ENCODE peak calls at places on chromosomes 2 and 18, in nine cellular contexts. L is sigmoid colon, A is A549, G is transverse colon, R is HepG2, I is suprapubic skin, P is K562, E is stomach, U is tibial nerve. H is an unnamed sample.

GRCh38 chr2:194301946-194302345 is 1355.1 kb upstream of the SLC39A10 start:
- DNase-seq in U (no peak), E (no peak), P (no peak), G (no peak), I (no peak), R (no peak), A (no peak), L (no peak), H (no peak)

GRCh38 chr2:112342067-112342466 is 66.7 kb downstream of the ZC3H6 start:
- DNase-seq in E (no peak), L (no peak), I (no peak), G (no peak), U (no peak), R (no peak), A (no peak), P (no peak), H (no peak)

GRCh38 chr2:128064353-128064752 is 26.6 kb upstream of the UGGT1 start:
- DNase-seq in R (no peak), I (no peak), P (no peak), A (no peak), E (no peak), U (no peak), L (no peak), G (no peak), H (no peak)

GRCh38 chr18:34650121-34650545 is 60.0 kb upstream of the DTNA start:
- DNase-seq in U (no peak), A (no peak), E (no peak), G (no peak), R (no peak), P (no peak), L (no peak), I (no peak), H (no peak)

GRCh38 chr2:222450021-222450420 is 25.7 kb downstream of the SGPP2 start:
- DNase-seq in L (no peak), U (no peak), E (no peak), A (no peak), P (no peak), G (no peak), R (no peak), I (no peak), H (no peak)

GRCh38 chr18:32548688-32549087 is 78.0 kb upstream of the GAREM1 start:
- DNase-seq in I (no peak), G (no peak), E (no peak), P (no peak), U (no peak), L (no peak), R (no peak), A (no peak), H (no peak)

GRCh38 chr2:217456016-217456415 is 546.8 kb downstream of the TNS1 start:
- DNase-seq in R (no peak), P (no peak), L (no peak), G (no peak), I (no peak), A (no peak), E (no peak), U (no peak), H (no peak)

GRCh38 chr2:236874866-236875481 is 210.7 kb upstream of the COPS8 start:
- DNase-seq in U (no peak), L (no peak), I (no peak), E (no peak), A (no peak), R (no peak), P (no peak), G (no peak), H (no peak)

GRCh38 chr18:55249572-55249971 is 290.3 kb upstream of the CCDC68 start:
- DNase-seq in I (no peak), L (no peak), R (no peak), P (no peak), U (no peak), E (no peak), A (no peak), G (no peak), H (no peak)

GRCh38 chr18:55246278-55246677 is 287.0 kb upstream of the CCDC68 start:
- DNase-seq in R (no peak), E (no peak), A (no peak), P (no peak), L (no peak), I (no peak), U (no peak), G (no peak), H (no peak)

GRCh38 chr18:55250729-55251128 is 291.5 kb upstream of the CCDC68 start:
- DNase-seq in G (no peak), U (no peak), E (no peak), L (no peak), I (no peak), P (no peak), R (no peak), A (no peak), H (no peak)

GRCh38 chr18:55247032-55247431 is 287.8 kb upstream of the CCDC68 start:
- DNase-seq in R (no peak), A (no peak), L (no peak), U (no peak), I (no peak), G (no peak), E (no peak), P (no peak), H (no peak)

DNA sequence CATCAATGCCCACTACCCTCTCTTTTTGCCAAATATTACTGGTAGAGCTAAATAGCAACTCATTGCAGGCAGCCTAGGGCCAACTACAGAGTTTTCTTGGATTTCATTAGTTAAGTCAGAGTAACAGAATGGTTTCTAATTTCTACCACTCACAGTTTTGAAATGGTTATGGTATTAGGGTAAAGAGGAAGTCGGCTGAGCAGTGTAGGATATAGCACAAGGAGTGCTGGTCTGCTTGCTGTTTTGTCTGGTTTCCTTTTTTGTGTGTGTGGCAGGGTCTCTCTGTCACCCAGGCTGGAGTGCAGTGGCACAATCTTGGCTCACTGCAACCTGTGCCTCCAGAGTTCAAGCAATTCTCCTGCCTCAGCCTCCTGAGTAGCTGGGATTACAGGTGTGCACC is 289.2 kb upstream of the CCDC68 start:
- DNase-seq in L (no peak), R (no peak), A (no peak), G (no peak), P (no peak), U (no peak), I (no peak), E (no peak), H (no peak)
- TF ChIP-seq EP300 in L (no peak), R (no peak), A (no peak), G (no peak), P (no peak), U (no peak), I (no peak), E (no peak), H (no peak)

GRCh38 chr2:85890522-85891176 is 1.9 kb upstream of the ST3GAL5 start:
- DNase-seq in G (no peak), U (no peak), R (no peak), A (no peak), I (no peak), P (peak; percentile 40), L (no peak), E (no peak), H (no peak)
- H3K4me1 ChIP-seq in G (peaks cover 14% of the 10 kb centered on the region), U (no peaks in the 10 kb centered on the region), R (peaks cover 25% of the 10 kb centered on the region), A (peaks cover 68% of the 10 kb centered on the region), I (peaks cover 70% of the 10 kb centered on the region), P (peaks cover 25% of the 10 kb centered on the region), L (peaks cover 37% of the 10 kb centered on the region), E (peaks cover 43% of the 10 kb centered on the region), H (peaks cover 8% of the 10 kb centered on the region)

DNA sequence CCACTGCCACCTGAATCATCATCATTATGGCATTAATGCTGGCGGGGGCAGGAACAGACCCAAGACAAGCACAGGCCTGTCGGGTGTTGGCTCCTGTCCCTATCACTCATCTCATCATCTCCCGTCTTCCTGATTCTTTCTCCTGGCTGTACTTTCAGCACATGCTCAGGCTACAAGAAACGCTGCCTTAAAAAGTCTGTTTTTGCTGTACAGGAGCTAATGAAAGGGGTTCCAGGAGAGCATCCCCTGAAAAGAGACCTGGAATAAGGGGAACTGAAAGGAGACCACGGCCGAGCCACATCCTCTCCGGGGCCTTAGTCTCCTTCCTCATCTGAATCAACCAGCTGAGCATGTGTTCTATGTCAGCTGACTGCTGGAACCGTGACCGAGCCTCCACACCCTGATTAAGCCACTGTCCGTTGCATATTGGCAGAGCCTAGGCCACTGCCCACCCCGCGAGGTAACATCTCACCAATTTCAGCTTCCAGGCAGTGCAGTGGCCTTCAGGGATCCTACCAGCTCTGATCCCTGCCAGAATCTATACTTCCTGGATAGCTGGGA is 62.6 kb downstream of the DNMT3A start:
- DNase-seq in G (peak; percentile 66), U (peak; percentile 61), E (peak; percentile 35), L (peak; percentile 89), R (no peak), I (peak; percentile 85), P (no peak), A (no peak), H (peak; percentile 51)
- TF ChIP-seq POLR2A in G (no peak), U (no peak), E (no peak), L (no peak), R (no peak), I (no peak), P (no peak), A (no peak), H (no peak)

GRCh38 chr2:72180351-72180750 is 32.7 kb upstream of the CYP26B1 start:
- DNase-seq in L (no peak), A (no peak), R (no peak), G (no peak), U (no peak), P (no peak), E (no peak), I (no peak), H (no peak)

GRCh38 chr2:72183466-72183865 is 35.8 kb upstream of the CYP26B1 start:
- DNase-seq in G (no peak), P (no peak), A (no peak), R (no peak), L (no peak), U (no peak), I (no peak), E (no peak), H (no peak)

GRCh38 chr2:72181616-72182015 is 34.0 kb upstream of the CYP26B1 start:
- DNase-seq in A (no peak), P (no peak), I (no peak), E (no peak), R (no peak), U (no peak), L (no peak), G (no peak), H (no peak)

GRCh38 chr2:72185166-72185565 is 37.5 kb upstream of the CYP26B1 start:
- DNase-seq in G (no peak), E (no peak), I (no peak), L (no peak), U (no peak), P (no peak), A (no peak), R (no peak), H (no peak)

DNA sequence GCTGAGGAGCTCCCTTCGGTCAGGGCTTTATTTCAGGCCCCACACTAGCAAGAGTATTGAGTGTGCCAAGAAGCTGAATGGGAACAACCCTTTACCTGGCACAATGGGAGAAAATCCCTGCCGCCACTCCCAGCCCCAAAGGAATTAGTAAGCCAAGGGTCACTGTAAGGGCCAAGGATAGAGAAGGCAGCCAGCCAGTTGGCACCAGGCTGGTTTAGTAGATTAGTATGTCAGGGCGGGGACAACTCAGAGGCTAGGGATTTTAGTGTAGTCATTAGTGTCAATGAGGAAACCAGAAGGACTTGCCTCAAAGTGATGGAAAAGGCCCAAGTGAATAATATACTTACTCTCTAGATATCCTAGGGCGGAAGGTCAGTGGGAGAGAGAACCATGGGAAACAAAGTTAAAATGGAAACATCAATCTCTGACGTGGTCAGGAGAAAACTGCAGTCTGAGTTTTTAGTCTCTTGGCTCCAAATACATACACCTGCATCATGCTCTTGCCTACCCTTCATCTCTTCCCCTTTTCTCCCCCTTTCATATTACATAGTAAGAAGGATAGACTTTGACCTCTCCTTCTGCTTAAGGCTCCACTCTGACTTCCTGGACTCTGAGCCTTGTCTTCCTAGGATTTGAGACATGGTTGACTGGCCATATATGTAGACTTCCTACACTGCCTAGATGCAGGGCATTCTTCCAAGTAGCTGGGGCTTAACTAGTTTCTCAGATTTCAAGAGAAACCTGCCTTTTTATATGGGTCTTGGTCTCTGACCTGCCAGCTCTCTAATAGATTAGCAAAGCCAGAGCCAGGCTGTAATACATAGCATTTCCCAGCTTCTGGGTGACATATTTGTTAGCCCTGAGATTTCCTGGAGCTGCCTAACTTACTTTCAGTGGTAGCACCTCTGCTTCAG is 35.1 kb upstream of the CYP26B1 start:
- DNase-seq in R (no peak), E (peak; percentile 57), P (no peak), U (no peak), L (no peak), I (no peak), G (peak; percentile 81), A (no peak), H (no peak)
- TF ChIP-seq EP300 in R (no peak), E (no peak), P (no peak), U (no peak), L (no peak), I (no peak), G (no peak), A (no peak), H (no peak)

H was measured in ovary.